ENCODE peak calls at places on chromosomes 13 and 19, in nine cellular contexts. X, Y, W, U, Z, Q, I, L and E are unnamed samples.
A peak's percentile ranks its signal among the peaks of the same experiment; 100 is the strongest.

GRCh38 chr19:7739211-7739752 is 7.4 kb upstream of the CLEC4G start:
- DNase-seq in Q (no peak), W (no peak), Y (no peak), U (no peak), L (no peak), X (no peak), Z (no peak), I (no peak), E (no peak)

GRCh38 chr19:49114630-49115363 is 627 bp downstream of the LIN7B start:
- DNase-seq in W (no peak), Y (no peak), Q (peak; percentile 64), X (peak; percentile 58), U (peak; percentile 57), I (peak; percentile 50), L (peak; percentile 74), Z (peak; percentile 93), E (no peak)

GRCh38 chr13:109345433-109345941 is 440.9 kb downstream of the IRS2 start:
- DNase-seq in U (peak; percentile 79), L (no peak), Y (no peak), W (no peak), X (peak; percentile 72), Z (no peak), I (no peak), Q (no peak), E (no peak)

GRCh38 chr19:18613589-18614234 is 1.0 kb downstream of the TMEM59L start:
- DNase-seq in X (no peak), L (no peak), Z (peak; percentile 52), W (no peak), Q (no peak), U (no peak), I (no peak), Y (no peak), E (no peak)

GRCh38 chr13:64819081-64819480 is 2411.1 kb downstream of the PCDH9 start:
- DNase-seq in X (no peak), U (peak; percentile 1), Y (no peak), L (no peak), W (peak; percentile 1), Z (no peak), Q (no peak), I (no peak), E (no peak)

GRCh38 chr13:81874253-81874652 is 1533.3 kb upstream of the SPRY2 start:
- DNase-seq in Y (no peak), X (no peak), Q (no peak), U (no peak), L (no peak), I (no peak), W (no peak), Z (no peak), E (no peak)

GRCh38 chr19:40777795-40778044 is 327 bp upstream of the RAB4B start:
- DNase-seq in Z (no peak), I (no peak), Y (no peak), Q (no peak), X (no peak), W (no peak), L (no peak), U (no peak), E (no peak)

GRCh38 chr19:42249149-42249750 is 5.7 kb downstream of the ERF start:
- DNase-seq in Z (no peak), Y (no peak), Q (no peak), L (no peak), W (no peak), I (no peak), U (no peak), X (no peak), E (no peak)

GRCh38 chr19:13215572-13216380 is 65.6 kb downstream of the IER2 start:
- DNase-seq in X (no peak), U (peak; percentile 21), L (no peak), W (peak; percentile 40), I (peak; percentile 47), Q (no peak), Z (no peak), Y (no peak), E (no peak)

GRCh38 chr19:30255783-30256509 is 116.2 kb upstream of the ZNF536 start:
- DNase-seq in Y (no peak), Q (no peak), Z (peak; percentile 68), I (no peak), L (no peak), W (no peak), X (peak; percentile 60), U (no peak), E (no peak)

GRCh38 chr19:8097198-8097597 is 44.6 kb downstream of the CCL25 start:
- DNase-seq in I (no peak), U (no peak), L (no peak), Y (no peak), W (no peak), Q (no peak), X (no peak), Z (no peak), E (no peak)

DNA sequence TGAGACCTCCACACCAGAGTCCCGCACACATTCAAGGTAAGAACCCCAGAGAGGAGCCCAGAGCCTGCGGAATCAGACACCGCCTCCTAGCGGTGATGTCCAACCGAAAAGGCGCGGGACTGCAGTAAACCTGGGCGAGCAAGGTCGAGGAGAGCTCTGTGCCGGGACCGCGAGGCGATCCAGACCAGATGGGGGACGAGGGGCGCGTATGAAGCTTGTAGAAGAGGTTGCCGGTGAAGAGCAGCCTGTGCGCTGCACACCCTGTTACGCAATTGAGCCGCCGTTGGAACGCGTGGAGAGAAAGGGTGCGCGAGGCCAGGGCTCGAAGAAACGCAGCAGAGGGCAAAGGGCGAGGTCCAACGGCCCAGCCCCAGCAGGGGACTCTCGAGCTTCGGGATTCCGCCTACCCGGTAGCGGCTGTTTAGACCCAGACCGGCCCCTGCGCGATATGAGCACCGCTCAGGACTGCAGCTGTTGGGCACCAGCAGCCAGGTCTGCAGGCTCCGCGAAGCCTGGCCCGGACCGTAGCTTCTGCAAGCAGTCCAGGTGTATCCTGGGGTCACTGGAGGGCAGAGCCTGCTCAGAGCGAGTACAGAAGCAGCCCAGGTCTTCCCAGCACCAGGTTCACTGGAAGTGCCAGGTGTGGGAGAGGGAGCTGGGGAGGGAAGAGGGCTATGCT is 65.9 kb upstream of the ZNF599 start:
- DNase-seq in X (peak; percentile 5), Q (no peak), I (no peak), W (no peak), Y (no peak), Z (peak; percentile 72), L (peak; percentile 9), U (no peak), E (no peak)
- TF ChIP-seq CTCF in X (peak; percentile 36), Q (no peak), I (no peak), W (no peak), Y (no peak), Z (peak; percentile 62), L (no peak), U (peak; percentile 31), E (no peak)

GRCh38 chr13:52010890-52011689 is at the start of gene ATP7B:
- DNase-seq in Z (peak; percentile 78), U (peak; percentile 7), I (no peak), L (peak; percentile 58), Q (no peak), X (no peak), Y (no peak), W (no peak), E (peak; percentile 41)
- TF ChIP-seq CTCF in Z (peak; percentile 12), U (peak; percentile 4), I (no peak), L (no peak), Q (no peak), X (peak; percentile 25), Y (no peak), W (no peak), E (no peak)

DNA sequence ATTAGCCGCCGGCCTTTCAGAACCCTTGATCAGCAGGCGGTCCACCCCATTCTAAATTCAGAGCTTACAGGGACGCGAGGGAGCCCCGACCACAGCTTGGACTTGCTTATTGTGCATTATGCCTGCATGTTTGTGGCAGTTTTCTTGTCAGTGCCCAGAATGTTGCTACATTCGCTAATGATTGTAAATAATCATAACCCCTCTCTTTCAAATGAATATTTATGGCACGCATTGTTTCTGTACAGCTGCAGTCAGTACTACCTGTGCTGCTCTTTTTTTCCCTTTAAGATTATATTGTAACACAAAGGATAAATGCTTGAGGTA is 321 bp upstream of the VPS36 start:
- DNase-seq in Z (no peak), U (no peak), I (no peak), Y (no peak), L (no peak), W (no peak), X (no peak), Q (no peak), E (no peak)
- TF ChIP-seq CTCF in Z (no peak), U (no peak), I (no peak), Y (peak; percentile 16), L (no peak), W (no peak), X (no peak), Q (no peak), E (no peak)

DNA sequence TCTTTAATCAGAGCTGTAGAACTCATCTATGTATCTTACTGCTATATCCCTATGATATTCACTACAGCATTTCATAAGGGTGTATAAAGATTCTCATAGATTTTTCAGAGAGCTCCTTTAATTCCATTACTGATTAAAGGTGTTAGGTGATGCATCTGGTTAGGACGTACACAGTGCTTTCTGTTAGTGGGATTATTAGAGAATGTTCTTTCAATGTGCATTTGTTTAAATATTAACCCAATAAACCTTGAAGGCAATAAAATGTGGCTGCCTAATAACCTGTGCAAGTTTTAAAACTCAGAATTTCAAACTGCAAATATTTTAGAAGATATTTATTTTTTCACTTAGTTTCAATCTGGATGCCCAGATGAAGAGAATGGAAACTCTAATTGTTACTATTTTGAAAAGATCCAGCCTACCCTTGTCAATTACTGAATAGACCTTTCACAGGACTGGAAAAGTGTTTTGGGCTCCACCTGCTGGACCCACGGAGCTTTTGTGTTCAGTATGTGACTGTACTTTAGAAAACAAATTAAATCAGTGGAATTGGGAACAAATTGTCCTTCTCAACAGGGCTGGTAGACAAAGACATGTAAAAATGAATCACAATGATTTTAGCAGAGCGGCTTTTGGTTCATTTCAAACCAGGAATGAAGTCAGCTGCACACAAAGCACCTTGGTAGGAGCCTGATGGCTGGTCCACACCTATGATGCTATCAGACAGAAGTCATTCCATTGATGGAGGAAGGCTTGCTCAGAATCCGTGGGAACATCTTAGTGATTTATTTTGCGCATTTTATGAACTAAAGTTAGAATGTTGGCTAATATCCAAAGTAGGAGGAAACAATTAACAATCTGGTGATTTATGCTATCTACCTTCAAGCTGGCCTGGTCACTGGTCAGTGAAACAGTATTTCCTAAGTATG is 89.5 kb upstream of the RAP2A start:
- DNase-seq in Q (peak; percentile 39), W (peak; percentile 83), U (peak; percentile 63), X (peak; percentile 64), I (peak; percentile 16), L (peak; percentile 60), Y (peak; percentile 24), Z (peak; percentile 70), E (peak; percentile 32)
- TF ChIP-seq CTCF in Q (peak; percentile 33), W (peak; percentile 85), U (peak; percentile 71), X (peak; percentile 89), I (peak; percentile 14), L (peak; percentile 66), Y (peak; percentile 69), Z (peak; percentile 76), E (peak; percentile 60)

DNA sequence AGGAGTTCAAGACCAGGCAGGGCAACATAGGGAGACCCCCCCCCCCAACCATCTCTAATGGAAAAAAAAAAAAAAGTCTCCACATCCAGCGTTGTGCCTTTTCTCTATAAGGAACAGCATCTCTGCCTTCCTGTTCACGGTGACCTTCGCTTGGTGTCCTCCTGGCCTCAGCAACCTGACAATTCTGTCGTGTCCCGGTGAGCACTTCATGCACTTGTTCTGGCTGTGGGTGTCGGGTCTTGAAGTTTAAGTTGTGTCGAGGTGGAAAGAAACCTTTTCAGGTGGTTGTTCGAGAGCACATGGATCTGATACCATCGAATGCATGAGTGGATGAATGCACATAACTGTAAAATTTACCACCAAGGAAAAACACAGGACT is 594 bp downstream of the ZNF559 start:
- DNase-seq in Z (no peak), I (no peak), Q (no peak), U (no peak), L (no peak), X (no peak), Y (no peak), W (no peak), E (no peak)
- TF ChIP-seq CTCF in Z (no peak), I (no peak), Q (no peak), U (no peak), L (no peak), X (no peak), Y (no peak), W (no peak), E (no peak)